ENCODE peak calls at places on chromosome 7, in eight cellular contexts. P is right lobe of liver, K is testis, C is stomach, N is transverse colon, D is K562, A is ovary, L is breast epithelium. T is an unnamed sample.

GRCh38 chr7:157522189-157522588 is 185.4 kb downstream of the DNAJB6 start:
- DNase-seq in L (peak; percentile 31), A (no peak), K (peak; percentile 11), C (peak; percentile 20), P (peak; percentile 42), D (no peak), N (no peak), T (peak; percentile 70)

GRCh38 chr7:12162420-12163113 is 48.5 kb upstream of the TMEM106B start:
- DNase-seq in D (no peak), N (no peak), P (no peak), A (no peak), C (no peak), K (no peak), L (no peak), T (no peak)

GRCh38 chr7:37320140-37320839 is 128.4 kb downstream of the ELMO1 start:
- DNase-seq in N (no peak), P (no peak), D (no peak), L (no peak), C (no peak), A (no peak), K (no peak), T (no peak)

GRCh38 chr7:133117432-133117831 is 35.5 kb upstream of the CHCHD3 start:
- DNase-seq in K (no peak), A (no peak), C (no peak), N (no peak), P (no peak), D (no peak), L (no peak), T (no peak)

GRCh38 chr7:49775065-49775948 is 1.9 kb downstream of the VWC2 start:
- DNase-seq in P (no peak), N (peak; percentile 11), C (no peak), L (no peak), K (no peak), D (no peak), A (peak; percentile 24), T (no peak)

GRCh38 chr7:128075536-128076095 is 44.4 kb upstream of the LRRC4 start:
- DNase-seq in L (no peak), C (no peak), K (no peak), N (no peak), D (no peak), P (no peak), A (no peak), T (no peak)

GRCh38 chr7:107170051-107170661 is 1.4 kb downstream of the HBP1 start:
- DNase-seq in D (no peak), P (no peak), L (no peak), N (no peak), K (no peak), A (no peak), C (no peak), T (no peak)

GRCh38 chr7:84637568-84638338 is 443.2 kb upstream of the SEMA3A start:
- DNase-seq in K (no peak), D (no peak), P (no peak), C (no peak), L (no peak), A (no peak), N (no peak), T (peak; percentile 20)

GRCh38 chr7:13990319-13990983 is 985 bp upstream of the ETV1 start:
- DNase-seq in N (peak; percentile 34), K (peak; percentile 53), D (peak; percentile 79), A (peak; percentile 36), P (peak; percentile 50), L (no peak), C (peak; percentile 37), T (peak; percentile 88)

GRCh38 chr7:37738338-37738737 is 54.8 kb downstream of the GPR141 start:
- DNase-seq in P (no peak), D (no peak), C (no peak), L (no peak), K (no peak), A (no peak), N (no peak), T (no peak)

GRCh38 chr7:44454348-44454747 is 36.1 kb downstream of the NUDCD3 start:
- DNase-seq in L (no peak), D (no peak), K (no peak), C (no peak), N (no peak), P (no peak), A (no peak), T (no peak)

GRCh38 chr7:138864667-138865066 is 66.7 kb upstream of the ATP6V0A4 start:
- DNase-seq in N (no peak), P (no peak), C (no peak), L (no peak), K (no peak), A (no peak), D (no peak), T (peak; percentile 52)

GRCh38 chr7:93779115-93779514 is 111.4 kb downstream of the TFPI2 start:
- DNase-seq in P (no peak), C (no peak), K (no peak), N (no peak), A (no peak), L (no peak), D (no peak), T (no peak)

GRCh38 chr7:151575471-151575870 is 55.8 kb upstream of the RHEB start:
- DNase-seq in A (no peak), P (no peak), K (no peak), D (no peak), L (no peak), N (no peak), C (no peak), T (no peak)

GRCh38 chr7:27172388-27172774 is 1.7 kb downstream of the HOXA10 start:
- DNase-seq in A (no peak), C (no peak), D (no peak), K (no peak), P (no peak), N (peak; percentile 22), L (peak; percentile 45), T (peak; percentile 88)

GRCh38 chr7:1758417-1758858 is 88.4 kb downstream of the ELFN1 start:
- DNase-seq in D (peak; percentile 57), P (peak; percentile 74), N (no peak), A (no peak), L (no peak), C (no peak), K (peak; percentile 53), T (no peak)

GRCh38 chr7:70641882-70642281 is 490.1 kb upstream of the GALNT17 start:
- DNase-seq in P (no peak), K (no peak), L (no peak), A (no peak), N (no peak), D (no peak), C (no peak), T (no peak)

GRCh38 chr7:5701085-5701914 is 80.2 kb downstream of the RNF216 start:
- DNase-seq in A (no peak), D (no peak), K (no peak), L (no peak), P (no peak), C (no peak), N (no peak), T (no peak)

GRCh38 chr7:84490661-84491060 is 296.1 kb upstream of the SEMA3A start:
- DNase-seq in A (no peak), N (no peak), P (no peak), K (no peak), D (peak; percentile 12), C (no peak), L (no peak), T (no peak)

GRCh38 chr7:54940748-54941147 is 78.1 kb upstream of the EGFR start:
- DNase-seq in C (no peak), K (no peak), D (no peak), P (no peak), L (no peak), A (no peak), N (no peak), T (no peak)

GRCh38 chr7:101153969-101154692 is at the start of gene AP1S1:
- DNase-seq in L (peak; percentile 90), A (peak; percentile 94), D (peak; percentile 99), C (peak; percentile 95), K (peak; percentile 97), N (peak; percentile 96), P (peak; percentile 97), T (peak; percentile 98)
- TF ChIP-seq POLR2A in L (no peak), A (no peak), D (no peak), C (no peak), K (no peak), N (peak; percentile 37), P (no peak), T (no peak)

DNA sequence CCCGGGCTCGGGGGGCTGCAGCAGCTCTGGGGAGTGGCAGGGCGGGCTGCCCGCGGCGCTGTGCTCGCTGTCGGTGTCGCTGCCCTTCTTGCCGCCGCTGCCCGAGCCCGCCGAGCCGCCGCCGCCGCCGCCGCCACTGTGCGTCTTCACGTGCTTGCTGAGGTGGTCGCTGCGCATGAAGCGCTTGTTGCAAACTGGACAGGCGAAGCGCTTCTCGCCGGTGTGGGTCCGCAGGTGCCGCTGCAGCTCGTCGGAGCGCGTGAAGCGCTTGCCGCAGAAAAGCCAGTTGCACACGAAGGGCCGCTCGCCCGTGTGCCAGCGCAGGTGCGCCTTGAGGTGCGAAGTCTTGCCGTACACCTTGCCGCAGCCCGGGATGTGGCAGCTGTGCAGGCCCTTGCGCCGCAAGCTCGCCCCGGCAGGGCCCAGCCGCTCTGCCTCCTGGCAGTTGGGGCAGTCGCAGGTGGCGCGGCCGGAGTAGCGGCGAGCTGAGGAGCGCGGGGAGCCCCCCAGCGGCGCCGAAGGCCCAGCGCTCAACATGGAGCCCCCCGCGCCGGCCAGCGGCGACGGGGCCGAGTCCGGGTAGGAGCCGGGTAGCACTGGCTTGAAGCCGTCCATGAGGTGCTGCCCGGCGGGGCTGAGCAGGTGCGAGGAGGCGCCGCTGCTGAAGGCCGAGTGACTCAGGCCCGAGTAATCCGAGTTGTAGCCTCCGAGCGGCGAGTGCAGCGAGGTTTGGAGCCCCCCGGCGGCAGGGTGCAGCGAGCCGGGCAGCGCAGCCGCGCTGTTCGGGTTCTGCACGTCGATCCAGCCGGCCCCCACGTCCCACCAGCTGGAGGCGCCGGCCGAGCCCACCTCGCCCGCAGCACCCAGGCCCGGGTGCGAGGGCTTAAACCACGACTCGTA is 2.1 kb downstream of the SP8 start:
- DNase-seq in N (no peak), C (no peak), P (no peak), K (no peak), L (no peak), A (no peak), D (no peak), T (no peak)
- TF ChIP-seq CTCF in N (no peak), C (no peak), P (no peak), K (no peak), L (no peak), A (no peak), D (no peak), T (no peak)

GRCh38 chr7:33191326-33191725 is 62.0 kb downstream of the BBS9 start:
- DNase-seq in P (no peak), D (no peak), A (no peak), N (no peak), K (no peak), C (peak; percentile 26), L (no peak), T (no peak)
- H3K4me3 ChIP-seq in P (peak overlapping the region; percentile 35), D (no peak overlapping the region), A (no peak overlapping the region), N (no peak overlapping the region), K (no peak overlapping the region), C (no peak overlapping the region), L (no peak overlapping the region), T (no peak overlapping the region)

GRCh38 chr7:65750511-65751344 is 122.1 kb upstream of the VKORC1L1 start:
- DNase-seq in A (peak; percentile 86), K (peak; percentile 94), C (peak; percentile 94), P (peak; percentile 93), L (peak; percentile 90), N (peak; percentile 93), D (peak; percentile 96), T (peak; percentile 82)
- TF ChIP-seq POLR2A in A (peak; percentile 49), K (no peak), C (no peak), P (peak; percentile 62), L (no peak), N (peak; percentile 71), D (peak; percentile 94), T (no peak)

T was measured in lower leg skin.